ENCODE peak calls at places on chromosome 6, in nine cellular contexts. One of them, this sample, is unnamed.

GRCh38 chr6:15823838-15824414 is 161.1 kb upstream of the DTNBP1 start:
- DNase-seq in PC-9: no peak
- DNase-seq in endothelial cell: no peak
- DNase-seq in GM10248: peak; percentile 55
- DNase-seq in cardiac muscle cell: no peak
- DNase-seq in fibroblast of pulmonary artery: no peak
- DNase-seq in activated B cell treated with CpG ODN at 0.5 μM for 24 hours: no peak
- DNase-seq in astrocyte of the cerebellum: no peak
- DNase-seq in upper lobe of right lung: no peak
- DNase-seq in this sample: no peak

GRCh38 chr6:85911067-85911466 is 268.4 kb upstream of the SYNCRIP start:
- DNase-seq in upper lobe of right lung: no peak
- DNase-seq in activated B cell treated with CpG ODN at 0.5 μM for 24 hours: no peak
- DNase-seq in fibroblast of pulmonary artery: no peak
- DNase-seq in cardiac muscle cell: no peak
- DNase-seq in GM10248: no peak
- DNase-seq in astrocyte of the cerebellum: no peak
- DNase-seq in PC-9: no peak
- DNase-seq in endothelial cell: no peak
- DNase-seq in this sample: no peak

GRCh38 chr6:168920289-168920688 is 333.4 kb downstream of the THBS2 start:
- DNase-seq in activated B cell treated with CpG ODN at 0.5 μM for 24 hours: no peak
- DNase-seq in endothelial cell: no peak
- DNase-seq in cardiac muscle cell: no peak
- DNase-seq in upper lobe of right lung: no peak
- DNase-seq in GM10248: no peak
- DNase-seq in fibroblast of pulmonary artery: no peak
- DNase-seq in astrocyte of the cerebellum: no peak
- DNase-seq in PC-9: no peak
- DNase-seq in this sample: no peak

GRCh38 chr6:169097336-169098052 is 156.2 kb downstream of the THBS2 start:
- DNase-seq in GM10248: no peak
- DNase-seq in fibroblast of pulmonary artery: peak; percentile 97
- DNase-seq in upper lobe of right lung: no peak
- DNase-seq in cardiac muscle cell: peak; percentile 96
- DNase-seq in astrocyte of the cerebellum: peak; percentile 94
- DNase-seq in PC-9: no peak
- DNase-seq in endothelial cell: no peak
- DNase-seq in activated B cell treated with CpG ODN at 0.5 μM for 24 hours: no peak
- DNase-seq in this sample: no peak

GRCh38 chr6:152696543-152696942 is 1.2 kb upstream of the MYCT1 start:
- DNase-seq in GM10248: no peak
- DNase-seq in activated B cell treated with CpG ODN at 0.5 μM for 24 hours: no peak
- DNase-seq in upper lobe of right lung: no peak
- DNase-seq in fibroblast of pulmonary artery: peak; percentile 84
- DNase-seq in astrocyte of the cerebellum: peak; percentile 20
- DNase-seq in cardiac muscle cell: peak; percentile 80
- DNase-seq in PC-9: no peak
- DNase-seq in endothelial cell: no peak
- DNase-seq in this sample: no peak

GRCh38 chr6:144352310-144352709 is 67.2 kb downstream of the UTRN start:
- DNase-seq in GM10248: no peak
- DNase-seq in endothelial cell: no peak
- DNase-seq in activated B cell treated with CpG ODN at 0.5 μM for 24 hours: no peak
- DNase-seq in upper lobe of right lung: no peak
- DNase-seq in astrocyte of the cerebellum: no peak
- DNase-seq in PC-9: no peak
- DNase-seq in fibroblast of pulmonary artery: peak; percentile 65
- DNase-seq in cardiac muscle cell: peak; percentile 66
- DNase-seq in this sample: no peak

GRCh38 chr6:71123051-71123450 is 165.6 kb upstream of the OGFRL1 start:
- DNase-seq in endothelial cell: no peak
- DNase-seq in upper lobe of right lung: no peak
- DNase-seq in cardiac muscle cell: peak; percentile 64
- DNase-seq in activated B cell treated with CpG ODN at 0.5 μM for 24 hours: no peak
- DNase-seq in astrocyte of the cerebellum: peak; percentile 65
- DNase-seq in PC-9: no peak
- DNase-seq in fibroblast of pulmonary artery: peak; percentile 50
- DNase-seq in GM10248: no peak
- DNase-seq in this sample: no peak

GRCh38 chr6:116482780-116483179 is 21.6 kb downstream of the CALHM6 start:
- DNase-seq in upper lobe of right lung: no peak
- DNase-seq in GM10248: no peak
- DNase-seq in cardiac muscle cell: no peak
- DNase-seq in endothelial cell: no peak
- DNase-seq in fibroblast of pulmonary artery: no peak
- DNase-seq in activated B cell treated with CpG ODN at 0.5 μM for 24 hours: no peak
- DNase-seq in PC-9: no peak
- DNase-seq in astrocyte of the cerebellum: no peak
- DNase-seq in this sample: no peak

GRCh38 chr6:32967151-32968091 is 973 bp upstream of the BRD2 start:
- DNase-seq in PC-9: peak; percentile 72
- DNase-seq in fibroblast of pulmonary artery: peak; percentile 52
- DNase-seq in endothelial cell: peak; percentile 25
- DNase-seq in astrocyte of the cerebellum: no peak
- DNase-seq in cardiac muscle cell: peak; percentile 57
- DNase-seq in upper lobe of right lung: no peak
- DNase-seq in GM10248: no peak
- DNase-seq in activated B cell treated with CpG ODN at 0.5 μM for 24 hours: no peak
- DNase-seq in this sample: no peak

GRCh38 chr6:55023231-55023630 is 151.1 kb upstream of the HCRTR2 start:
- DNase-seq in astrocyte of the cerebellum: no peak
- DNase-seq in upper lobe of right lung: no peak
- DNase-seq in cardiac muscle cell: no peak
- DNase-seq in GM10248: no peak
- DNase-seq in endothelial cell: no peak
- DNase-seq in activated B cell treated with CpG ODN at 0.5 μM for 24 hours: no peak
- DNase-seq in PC-9: no peak
- DNase-seq in fibroblast of pulmonary artery: no peak
- DNase-seq in this sample: peak; percentile 38

GRCh38 chr6:25179051-25179778 is 100.0 kb upstream of the CARMIL1 start:
- DNase-seq in GM10248: no peak
- DNase-seq in astrocyte of the cerebellum: no peak
- DNase-seq in upper lobe of right lung: no peak
- DNase-seq in activated B cell treated with CpG ODN at 0.5 μM for 24 hours: no peak
- DNase-seq in cardiac muscle cell: peak; percentile 88
- DNase-seq in fibroblast of pulmonary artery: peak; percentile 90
- DNase-seq in PC-9: no peak
- DNase-seq in endothelial cell: no peak
- DNase-seq in this sample: no peak

GRCh38 chr6:43096451-43097097 is 20.5 kb downstream of the PTK7 start:
- DNase-seq in GM10248: no peak
- DNase-seq in upper lobe of right lung: peak; percentile 79
- DNase-seq in astrocyte of the cerebellum: peak; percentile 89
- DNase-seq in PC-9: peak; percentile 98
- DNase-seq in fibroblast of pulmonary artery: peak; percentile 73
- DNase-seq in activated B cell treated with CpG ODN at 0.5 μM for 24 hours: no peak
- DNase-seq in endothelial cell: no peak
- DNase-seq in cardiac muscle cell: peak; percentile 87
- DNase-seq in this sample: no peak

GRCh38 chr6:77178821-77179220 is 284.5 kb downstream of the HTR1B start:
- DNase-seq in endothelial cell: no peak
- DNase-seq in fibroblast of pulmonary artery: peak; percentile 46
- DNase-seq in activated B cell treated with CpG ODN at 0.5 μM for 24 hours: no peak
- DNase-seq in cardiac muscle cell: peak; percentile 52
- DNase-seq in GM10248: no peak
- DNase-seq in PC-9: no peak
- DNase-seq in upper lobe of right lung: no peak
- DNase-seq in astrocyte of the cerebellum: no peak
- DNase-seq in this sample: no peak

GRCh38 chr6:158207452-158207788 is 39.3 kb downstream of the GTF2H5 start:
- DNase-seq in GM10248: peak; percentile 75
- DNase-seq in cardiac muscle cell: peak; percentile 40
- DNase-seq in astrocyte of the cerebellum: no peak
- DNase-seq in PC-9: no peak
- DNase-seq in activated B cell treated with CpG ODN at 0.5 μM for 24 hours: no peak
- DNase-seq in upper lobe of right lung: no peak
- DNase-seq in endothelial cell: no peak
- DNase-seq in fibroblast of pulmonary artery: peak; percentile 85
- DNase-seq in this sample: no peak

GRCh38 chr6:110517034-110517433 is 40.6 kb upstream of the SLC22A16 start:
- DNase-seq in astrocyte of the cerebellum: no peak
- DNase-seq in fibroblast of pulmonary artery: no peak
- DNase-seq in PC-9: no peak
- DNase-seq in cardiac muscle cell: no peak
- DNase-seq in upper lobe of right lung: no peak
- DNase-seq in GM10248: no peak
- DNase-seq in activated B cell treated with CpG ODN at 0.5 μM for 24 hours: no peak
- DNase-seq in endothelial cell: no peak
- DNase-seq in this sample: no peak

GRCh38 chr6:37134622-37135191 is 35.2 kb upstream of the PIM1 start:
- DNase-seq in GM10248: no peak
- DNase-seq in upper lobe of right lung: no peak
- DNase-seq in PC-9: peak; percentile 97
- DNase-seq in activated B cell treated with CpG ODN at 0.5 μM for 24 hours: no peak
- DNase-seq in fibroblast of pulmonary artery: peak; percentile 95
- DNase-seq in endothelial cell: no peak
- DNase-seq in cardiac muscle cell: peak; percentile 93
- DNase-seq in astrocyte of the cerebellum: peak; percentile 81
- DNase-seq in this sample: no peak

GRCh38 chr6:127300411-127300810 is 33.7 kb downstream of the RNF146 start:
- DNase-seq in astrocyte of the cerebellum: peak; percentile 50
- DNase-seq in PC-9: no peak
- DNase-seq in cardiac muscle cell: peak; percentile 72
- DNase-seq in upper lobe of right lung: no peak
- DNase-seq in GM10248: no peak
- DNase-seq in endothelial cell: no peak
- DNase-seq in fibroblast of pulmonary artery: peak; percentile 77
- DNase-seq in activated B cell treated with CpG ODN at 0.5 μM for 24 hours: no peak
- DNase-seq in this sample: no peak

GRCh38 chr6:36956111-36956820 is 1.7 kb downstream of the PI16 start:
- DNase-seq in upper lobe of right lung: peak; percentile 40
- DNase-seq in PC-9: peak; percentile 56
- DNase-seq in endothelial cell: no peak
- DNase-seq in astrocyte of the cerebellum: no peak
- DNase-seq in activated B cell treated with CpG ODN at 0.5 μM for 24 hours: no peak
- DNase-seq in cardiac muscle cell: no peak
- DNase-seq in fibroblast of pulmonary artery: no peak
- DNase-seq in GM10248: no peak
- DNase-seq in this sample: no peak

GRCh38 chr6:78854501-78854900 is 12.8 kb upstream of the IRAK1BP1 start:
- DNase-seq in activated B cell treated with CpG ODN at 0.5 μM for 24 hours: no peak
- DNase-seq in GM10248: no peak
- DNase-seq in cardiac muscle cell: no peak
- DNase-seq in PC-9: no peak
- DNase-seq in upper lobe of right lung: no peak
- DNase-seq in astrocyte of the cerebellum: no peak
- DNase-seq in fibroblast of pulmonary artery: no peak
- DNase-seq in endothelial cell: no peak
- DNase-seq in this sample: no peak
- TF ChIP-seq CTCF in activated B cell treated with CpG ODN at 0.5 μM for 24 hours: no peak
- TF ChIP-seq CTCF in GM10248: no peak
- TF ChIP-seq CTCF in cardiac muscle cell: no peak
- TF ChIP-seq CTCF in PC-9: no peak
- TF ChIP-seq CTCF in upper lobe of right lung: no peak
- TF ChIP-seq CTCF in astrocyte of the cerebellum: no peak
- TF ChIP-seq CTCF in fibroblast of pulmonary artery: no peak
- TF ChIP-seq CTCF in endothelial cell: no peak
- TF ChIP-seq CTCF in this sample: no peak

GRCh38 chr6:138691595-138692057 is 81.9 kb upstream of the CCDC28A start:
- DNase-seq in cardiac muscle cell: peak; percentile 84
- DNase-seq in activated B cell treated with CpG ODN at 0.5 μM for 24 hours: no peak
- DNase-seq in PC-9: peak; percentile 77
- DNase-seq in astrocyte of the cerebellum: peak; percentile 60
- DNase-seq in endothelial cell: no peak
- DNase-seq in GM10248: no peak
- DNase-seq in fibroblast of pulmonary artery: peak; percentile 82
- DNase-seq in upper lobe of right lung: no peak
- DNase-seq in this sample: no peak
- TF ChIP-seq CTCF in cardiac muscle cell: no peak
- TF ChIP-seq CTCF in activated B cell treated with CpG ODN at 0.5 μM for 24 hours: no peak
- TF ChIP-seq CTCF in PC-9: no peak
- TF ChIP-seq CTCF in astrocyte of the cerebellum: no peak
- TF ChIP-seq CTCF in endothelial cell: no peak
- TF ChIP-seq CTCF in GM10248: no peak
- TF ChIP-seq CTCF in fibroblast of pulmonary artery: no peak
- TF ChIP-seq CTCF in upper lobe of right lung: no peak
- TF ChIP-seq CTCF in this sample: no peak

GRCh38 chr6:34146801-34147592 is 1.1 kb upstream of the GRM4 start:
- DNase-seq in PC-9: no peak
- DNase-seq in endothelial cell: no peak
- DNase-seq in fibroblast of pulmonary artery: peak; percentile 32
- DNase-seq in astrocyte of the cerebellum: peak; percentile 26
- DNase-seq in cardiac muscle cell: peak; percentile 69
- DNase-seq in GM10248: no peak
- DNase-seq in upper lobe of right lung: peak; percentile 32
- DNase-seq in activated B cell treated with CpG ODN at 0.5 μM for 24 hours: no peak
- DNase-seq in this sample: no peak
- TF ChIP-seq CTCF in PC-9: no peak
- TF ChIP-seq CTCF in endothelial cell: no peak
- TF ChIP-seq CTCF in fibroblast of pulmonary artery: no peak
- TF ChIP-seq CTCF in astrocyte of the cerebellum: no peak
- TF ChIP-seq CTCF in cardiac muscle cell: no peak
- TF ChIP-seq CTCF in GM10248: no peak
- TF ChIP-seq CTCF in upper lobe of right lung: no peak
- TF ChIP-seq CTCF in activated B cell treated with CpG ODN at 0.5 μM for 24 hours: no peak
- TF ChIP-seq CTCF in this sample: no peak

GRCh38 chr6:134457941-134458340 is 140.0 kb upstream of the SGK1 start:
- DNase-seq in upper lobe of right lung: no peak
- DNase-seq in activated B cell treated with CpG ODN at 0.5 μM for 24 hours: no peak
- DNase-seq in fibroblast of pulmonary artery: no peak
- DNase-seq in GM10248: no peak
- DNase-seq in cardiac muscle cell: no peak
- DNase-seq in endothelial cell: no peak
- DNase-seq in PC-9: no peak
- DNase-seq in astrocyte of the cerebellum: no peak
- DNase-seq in this sample: no peak
- TF ChIP-seq CTCF in upper lobe of right lung: no peak
- TF ChIP-seq CTCF in activated B cell treated with CpG ODN at 0.5 μM for 24 hours: no peak
- TF ChIP-seq CTCF in fibroblast of pulmonary artery: peak; percentile 5
- TF ChIP-seq CTCF in GM10248: no peak
- TF ChIP-seq CTCF in cardiac muscle cell: peak; percentile 11
- TF ChIP-seq CTCF in endothelial cell: no peak
- TF ChIP-seq CTCF in PC-9: no peak
- TF ChIP-seq CTCF in astrocyte of the cerebellum: no peak
- TF ChIP-seq CTCF in this sample: no peak

DNA sequence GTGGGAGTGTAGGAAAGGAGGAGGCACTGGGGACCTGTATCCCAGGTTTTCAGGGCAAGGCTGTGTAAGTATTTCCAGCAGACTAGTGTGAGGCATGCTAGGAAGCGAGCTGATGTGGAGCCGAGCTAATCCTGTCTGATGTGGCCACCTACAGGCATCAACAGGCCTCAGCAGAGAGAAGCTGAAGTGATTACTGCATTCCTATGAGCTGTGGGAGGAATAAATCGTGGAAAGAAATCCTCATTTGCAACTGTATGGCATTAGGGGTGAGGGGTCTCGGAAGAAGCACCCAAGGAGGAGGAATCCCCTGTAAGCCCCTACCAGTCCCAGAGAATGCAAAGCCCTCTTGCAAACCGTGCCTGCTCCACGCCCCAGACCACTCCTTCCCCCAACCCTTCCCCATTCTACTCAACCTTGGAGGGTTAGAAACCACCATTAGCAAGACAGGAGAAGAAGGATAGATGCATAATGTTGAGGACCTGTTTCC is 41.6 kb downstream of the C6orf15 start:
- DNase-seq in astrocyte of the cerebellum: peak; percentile 75
- DNase-seq in cardiac muscle cell: peak; percentile 88
- DNase-seq in PC-9: peak; percentile 76
- DNase-seq in GM10248: no peak
- DNase-seq in fibroblast of pulmonary artery: peak; percentile 87
- DNase-seq in upper lobe of right lung: no peak
- DNase-seq in endothelial cell: peak; percentile 26
- DNase-seq in activated B cell treated with CpG ODN at 0.5 μM for 24 hours: no peak
- DNase-seq in this sample: no peak
- TF ChIP-seq CTCF in astrocyte of the cerebellum: peak; percentile 87
- TF ChIP-seq CTCF in cardiac muscle cell: peak; percentile 78
- TF ChIP-seq CTCF in PC-9: peak; percentile 75
- TF ChIP-seq CTCF in GM10248: peak; percentile 49
- TF ChIP-seq CTCF in fibroblast of pulmonary artery: peak; percentile 79
- TF ChIP-seq CTCF in upper lobe of right lung: peak; percentile 45
- TF ChIP-seq CTCF in endothelial cell: no peak
- TF ChIP-seq CTCF in activated B cell treated with CpG ODN at 0.5 μM for 24 hours: no peak
- TF ChIP-seq CTCF in this sample: no peak

GRCh38 chr6:156953478-156954146 is 176.4 kb downstream of the ARID1B start:
- DNase-seq in PC-9: peak; percentile 93
- DNase-seq in fibroblast of pulmonary artery: peak; percentile 95
- DNase-seq in cardiac muscle cell: peak; percentile 97
- DNase-seq in endothelial cell: no peak
- DNase-seq in GM10248: peak; percentile 41
- DNase-seq in activated B cell treated with CpG ODN at 0.5 μM for 24 hours: no peak
- DNase-seq in upper lobe of right lung: no peak
- DNase-seq in astrocyte of the cerebellum: peak; percentile 96
- DNase-seq in this sample: no peak
- TF ChIP-seq CTCF in PC-9: peak; percentile 16
- TF ChIP-seq CTCF in fibroblast of pulmonary artery: peak; percentile 46
- TF ChIP-seq CTCF in cardiac muscle cell: peak; percentile 37
- TF ChIP-seq CTCF in endothelial cell: no peak
- TF ChIP-seq CTCF in GM10248: no peak
- TF ChIP-seq CTCF in activated B cell treated with CpG ODN at 0.5 μM for 24 hours: no peak
- TF ChIP-seq CTCF in upper lobe of right lung: no peak
- TF ChIP-seq CTCF in astrocyte of the cerebellum: peak; percentile 30
- TF ChIP-seq CTCF in this sample: no peak

This sample was measured in natural killer cell.